ENCODE peak calls at places on chromosomes 7 and 10, in eight cellular contexts. L is GM10248, J is epithelial cell of esophagus, I is A673, D is neural crest cell, A is pancreas, Q is osteocyte, F is choroid plexus epithelial cell. U is an unnamed sample.

GRCh38 chr7:137717811-137718271 is 128.9 kb downstream of the DGKI start:
- DNase-seq in L (no peak), D (no peak), I (peak), J (peak), Q (no peak), F (peak), A (no peak), U (no peak)

GRCh38 chr10:11898372-11899066 is 75.4 kb downstream of the PROSER2 start:
- DNase-seq in I (no peak), J (peak), F (peak), Q (no peak), A (peak), D (no peak), L (no peak), U (no peak)

GRCh38 chr10:113854019-113854756 is at the start of the genes DCLRE1A and NHLRC2:
- DNase-seq in L (peak), D (peak), J (peak), F (peak), Q (peak), A (peak), I (peak), U (peak)

GRCh38 chr10:87861566-87861952 is 1.8 kb downstream of the KLLN start:
- DNase-seq in J (peak), D (no peak), F (peak), Q (no peak), I (no peak), L (peak), A (peak), U (no peak)

GRCh38 chr7:155373359-155374273 is 75.9 kb downstream of the INSIG1 start:
- DNase-seq in I (peak), L (no peak), Q (no peak), J (no peak), D (no peak), A (no peak), F (peak), U (no peak)

GRCh38 chr10:68471063-68471585 is 649 bp downstream of the DNA2 start:
- DNase-seq in D (no peak), I (no peak), F (no peak), J (peak), L (peak), Q (no peak), A (no peak), U (no peak)

GRCh38 chr7:36092221-36092771 is 60.8 kb upstream of the EEPD1 start:
- DNase-seq in Q (no peak), I (no peak), F (no peak), D (no peak), A (peak), J (no peak), L (no peak), U (no peak)

GRCh38 chr7:11369696-11370095 is 396.0 kb downstream of the PHF14 start:
- DNase-seq in A (no peak), F (no peak), I (no peak), D (no peak), L (no peak), J (no peak), Q (no peak), U (no peak)

GRCh38 chr7:73429218-73429617 is 4.4 kb upstream of the FZD9 start:
- DNase-seq in A (no peak), J (no peak), D (peak), L (no peak), F (peak), Q (no peak), I (peak), U (no peak)

GRCh38 chr10:83164134-83164533 is 975.2 kb upstream of the GHITM start:
- DNase-seq in A (no peak), J (no peak), D (no peak), L (no peak), Q (no peak), I (no peak), F (no peak), U (no peak)

GRCh38 chr7:38102486-38102885 is 75.6 kb upstream of the STARD3NL start:
- DNase-seq in D (no peak), Q (no peak), F (peak), J (no peak), I (no peak), L (no peak), A (no peak), U (no peak)

GRCh38 chr7:107390921-107391320 is 78.9 kb upstream of the GPR22 start:
- DNase-seq in Q (no peak), F (no peak), D (no peak), L (no peak), J (no peak), I (no peak), A (no peak), U (no peak)

GRCh38 chr7:48158404-48158803 is 12.9 kb upstream of the ABCA13 start:
- DNase-seq in Q (no peak), I (no peak), J (no peak), F (peak), L (no peak), A (no peak), D (no peak), U (no peak)

GRCh38 chr10:9848981-9849380 is 1168.7 kb upstream of the CELF2 start:
- DNase-seq in Q (no peak), J (no peak), I (no peak), L (no peak), F (no peak), A (no peak), D (no peak), U (no peak)

GRCh38 chr10:110207805-110208613 is 604 bp downstream of the MXI1 start:
- DNase-seq in F (peak), D (peak), A (peak), Q (no peak), L (peak), J (peak), I (peak), U (no peak)

GRCh38 chr10:126722726-126723125 is 52.2 kb upstream of the C10orf90 start:
- DNase-seq in I (no peak), D (no peak), F (no peak), L (no peak), A (no peak), Q (no peak), J (no peak), U (no peak)

GRCh38 chr7:156156734-156157408 is 344.6 kb upstream of the SHH start:
- DNase-seq in Q (peak), L (no peak), I (peak), J (peak), F (peak), D (peak), A (no peak), U (no peak)

GRCh38 chr7:21543528-21544302 is 876 bp downstream of the DNAH11 start:
- DNase-seq in I (peak), A (no peak), L (peak), J (peak), Q (no peak), F (peak), D (no peak), U (no peak)

GRCh38 chr10:34728361-34728760 is 86.7 kb downstream of the PARD3 start:
- DNase-seq in F (no peak), J (no peak), L (no peak), I (no peak), D (no peak), Q (no peak), A (no peak), U (no peak)

GRCh38 chr10:105974803-105975456 is 1189.6 kb downstream of the SORCS1 start:
- DNase-seq in L (no peak), A (peak), J (peak), I (peak), D (peak), Q (no peak), F (peak), U (no peak)

GRCh38 chr10:73358331-73359279 is at the start of gene CFAP70:
- DNase-seq in I (peak), L (peak), J (peak), F (peak), Q (peak), D (peak), A (peak), U (peak)

GRCh38 chr7:135672560-135673359 is 10.4 kb downstream of the STMP1 start:
- DNase-seq in D (peak), J (peak), L (peak), F (peak), Q (no peak), I (peak), A (no peak), U (no peak)

GRCh38 chr10:95266674-95267095 is 24.1 kb downstream of the PDLIM1 start:
- DNase-seq in I (no peak), D (no peak), J (peak), F (peak), A (peak), L (peak), Q (no peak), U (no peak)

GRCh38 chr7:141463986-141464385 is 87.2 kb upstream of the AGK start:
- DNase-seq in Q (no peak), L (no peak), I (no peak), J (no peak), D (no peak), A (no peak), F (no peak), U (no peak)

GRCh38 chr7:28096713-28097112 is 83.9 kb downstream of the JAZF1 start:
- DNase-seq in D (peak), I (peak), F (peak), Q (no peak), L (peak), A (peak), J (peak), U (peak)
- TF ChIP-seq CTCF in D (peak), I (peak), F (peak), Q (peak), L (peak), A (peak), J (peak), U (peak)

GRCh38 chr10:119165171-119166110 is at the start of gene SFXN4:
- DNase-seq in D (peak), Q (peak), L (peak), J (peak), A (peak), F (peak), I (peak), U (no peak)
- TF ChIP-seq CTCF in D (no peak), Q (no peak), L (peak), J (no peak), A (no peak), F (no peak), I (no peak), U (no peak)

DNA sequence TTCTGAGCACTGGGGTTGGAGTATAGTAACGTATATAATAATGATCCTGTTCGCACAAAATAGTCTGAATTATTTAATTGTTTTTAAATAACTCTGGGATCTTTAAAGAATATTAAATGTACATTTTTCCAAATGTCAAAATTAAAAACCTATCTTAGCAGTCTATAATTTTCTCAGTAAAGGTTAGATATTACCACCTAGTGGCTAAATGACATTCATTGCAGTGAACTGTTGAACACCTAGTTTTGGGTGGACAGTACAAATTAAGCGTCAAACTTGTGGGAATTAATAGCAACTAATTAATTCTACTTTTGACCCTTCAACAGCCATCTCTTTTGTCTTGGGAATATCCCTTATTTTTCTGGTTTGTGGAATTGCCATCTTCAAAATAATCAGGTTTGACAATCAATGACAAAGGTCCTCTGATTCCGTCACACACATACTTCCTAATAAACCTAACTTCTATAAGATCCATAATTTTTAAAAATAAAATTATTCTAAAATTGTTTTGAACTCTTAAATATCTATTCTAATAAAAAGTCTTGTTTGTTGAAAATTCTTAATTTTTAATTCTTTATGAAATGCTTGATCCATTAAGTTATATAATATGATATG is 165.7 kb downstream of the SEMA3D start:
- DNase-seq in I (peak), J (peak), L (no peak), A (no peak), Q (no peak), F (peak), D (no peak), U (no peak)
- TF ChIP-seq CTCF in I (peak), J (peak), L (no peak), A (no peak), Q (peak), F (peak), D (peak), U (peak)

GRCh38 chr7:118194571-118194970 is 10.6 kb downstream of the LSM8 start:
- DNase-seq in D (no peak), I (no peak), F (no peak), J (no peak), L (no peak), A (no peak), Q (no peak), U (no peak)

DNA sequence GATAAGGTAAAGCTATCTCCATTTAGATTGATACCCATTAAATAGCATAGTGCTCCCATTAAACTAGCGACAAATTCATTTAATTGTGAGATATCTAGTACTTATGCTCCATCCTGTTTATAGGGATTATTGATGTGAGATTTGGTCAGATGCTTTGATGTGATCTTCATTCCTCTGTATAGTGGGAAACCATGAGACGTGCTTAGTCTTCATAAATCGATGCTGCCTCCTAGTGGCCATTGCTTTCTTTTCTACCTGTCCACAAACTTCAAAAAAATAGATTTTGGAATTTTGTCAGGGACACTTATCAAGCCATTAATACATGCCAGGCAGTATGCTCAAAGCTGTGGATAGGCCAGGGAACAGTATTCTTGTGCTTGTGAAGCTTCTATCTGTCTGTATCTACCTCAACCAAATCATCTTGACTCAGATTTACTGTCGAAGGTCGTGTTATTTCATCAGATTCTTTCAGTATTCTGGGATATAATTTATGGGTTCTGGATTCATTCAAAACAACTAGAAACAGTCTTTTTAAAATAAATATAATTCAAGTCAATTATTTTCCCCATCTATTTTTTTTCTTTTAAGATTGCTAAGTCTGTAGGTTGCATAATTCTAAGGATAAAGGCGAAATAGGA is 12.0 kb downstream of the LSM8 start:
- DNase-seq in F (peak), D (peak), Q (no peak), L (peak), A (peak), J (peak), I (peak), U (no peak)
- TF ChIP-seq CTCF in F (peak), D (peak), Q (peak), L (peak), A (peak), J (peak), I (peak), U (peak)

GRCh38 chr7:364536-364935 is 74.6 kb downstream of the FOXL3 start:
- DNase-seq in F (no peak), I (no peak), L (no peak), J (no peak), A (no peak), D (no peak), Q (no peak), U (no peak)

GRCh38 chr7:367351-367841 is 77.4 kb downstream of the FOXL3 start:
- DNase-seq in Q (no peak), I (no peak), L (no peak), D (no peak), A (no peak), F (no peak), J (no peak), U (no peak)

GRCh38 chr7:363626-364025 is 73.7 kb downstream of the FOXL3 start:
- DNase-seq in F (no peak), L (no peak), D (no peak), A (no peak), J (no peak), I (no peak), Q (no peak), U (no peak)

GRCh38 chr7:366171-366916 is 76.4 kb downstream of the FOXL3 start:
- DNase-seq in L (no peak), I (peak), F (peak), A (no peak), J (peak), D (no peak), Q (no peak), U (no peak)

GRCh38 chr7:365593-365992 is 75.6 kb downstream of the FOXL3 start:
- DNase-seq in Q (no peak), D (no peak), L (no peak), I (no peak), A (no peak), F (no peak), J (no peak), U (no peak)
- TF ChIP-seq CTCF in Q (no peak), D (no peak), L (no peak), I (no peak), A (no peak), F (no peak), J (no peak), U (no peak)

DNA sequence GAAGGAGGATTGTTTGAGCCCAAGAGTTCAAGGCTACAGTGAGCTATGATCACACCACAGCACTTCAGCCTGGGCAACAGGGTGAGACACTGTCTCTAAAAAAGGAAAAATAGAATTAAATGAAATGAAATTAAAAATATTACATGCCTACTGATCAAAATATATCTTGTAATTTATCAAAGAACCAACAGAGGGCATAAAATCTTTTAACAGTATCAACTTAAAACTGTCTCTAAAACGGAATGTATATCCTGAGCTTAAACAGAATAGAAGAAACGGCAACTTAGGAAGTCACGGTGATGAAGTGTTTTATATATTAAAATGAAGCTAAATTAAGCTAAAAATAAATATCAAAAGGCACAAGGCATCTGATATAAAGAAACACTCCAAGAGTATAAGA is 78.8 kb downstream of the MTPAP start:
- DNase-seq in D (no peak), A (no peak), J (peak), I (peak), L (no peak), Q (no peak), F (peak), U (no peak)
- TF ChIP-seq CTCF in D (peak), A (no peak), J (no peak), I (peak), L (no peak), Q (peak), F (peak), U (peak)

GRCh38 chr10:33155720-33156638 is 178.5 kb downstream of the NRP1 start:
- DNase-seq in D (no peak), A (no peak), Q (no peak), I (peak), F (peak), L (peak), J (peak), U (no peak)
- TF ChIP-seq CTCF in D (peak), A (peak), Q (peak), I (peak), F (peak), L (no peak), J (peak), U (peak)

DNA sequence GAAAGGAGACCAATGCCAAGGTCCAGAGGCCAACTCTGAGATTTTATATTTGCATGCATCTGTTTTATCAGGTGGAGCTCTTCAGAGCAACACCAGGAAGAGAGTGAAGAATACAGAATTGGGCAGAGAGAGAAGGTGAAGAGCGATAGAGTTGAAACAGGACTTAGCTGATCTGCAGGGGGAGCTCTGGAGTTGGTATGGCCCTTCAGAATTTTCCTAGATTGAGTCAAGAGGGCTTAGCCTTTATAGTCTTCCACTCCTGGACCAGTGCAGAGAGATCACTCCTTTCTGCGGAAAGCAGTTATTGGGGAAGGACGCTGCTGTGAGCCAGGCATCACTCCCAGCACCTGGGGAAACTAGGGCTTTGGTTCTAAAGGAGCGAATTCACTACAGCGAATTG is 105.0 kb upstream of the DGKB start:
- DNase-seq in A (no peak), I (peak), L (no peak), Q (no peak), J (peak), F (peak), D (no peak), U (no peak)
- TF ChIP-seq CTCF in A (no peak), I (peak), L (no peak), Q (peak), J (peak), F (peak), D (no peak), U (peak)

GRCh38 chr7:50595538-50596102 is 30.4 kb upstream of the DDC start:
- DNase-seq in D (peak), F (peak), J (peak), I (peak), Q (peak), A (no peak), L (no peak), U (no peak)

GRCh38 chr7:50594136-50594535 is 28.9 kb upstream of the DDC start:
- DNase-seq in F (no peak), Q (peak), L (no peak), D (no peak), I (no peak), A (no peak), J (no peak), U (no peak)

GRCh38 chr7:50598455-50599343 is 33.5 kb upstream of the DDC start:
- DNase-seq in F (no peak), A (no peak), L (no peak), I (no peak), J (no peak), D (no peak), Q (no peak), U (no peak)

GRCh38 chr7:50594734-50595537 is 29.7 kb upstream of the DDC start:
- DNase-seq in D (no peak), F (no peak), J (no peak), A (no peak), Q (peak), L (no peak), I (no peak), U (no peak)

DNA sequence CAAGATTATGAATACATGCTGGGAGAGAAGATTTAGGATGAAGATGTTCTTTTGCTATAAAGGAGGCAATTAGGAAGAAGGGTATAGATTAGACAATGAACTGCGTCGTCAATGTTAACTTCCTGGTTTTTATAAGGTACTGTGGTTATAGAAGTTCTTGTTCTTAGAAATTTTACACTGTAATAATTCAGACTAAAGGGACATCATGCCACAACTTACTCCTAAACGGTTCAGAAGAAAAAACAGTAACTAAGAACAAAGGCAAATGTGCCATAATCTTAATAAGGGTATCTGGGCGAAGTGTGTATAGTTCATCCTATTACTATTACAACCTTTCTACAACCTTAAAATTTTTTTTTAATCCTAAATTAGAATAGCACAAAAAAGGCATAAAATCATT is 31.3 kb upstream of the DDC start:
- DNase-seq in J (no peak), F (no peak), D (no peak), I (no peak), Q (no peak), L (no peak), A (no peak), U (no peak)
- TF ChIP-seq CTCF in J (no peak), F (no peak), D (no peak), I (no peak), Q (no peak), L (no peak), A (no peak), U (no peak)

U was measured in D721Med.